ENCODE peak calls at places on chromosome 11, in nine cellular contexts. C is fibroblast of lung; B is AG04450; X is Panc1; D is left ventricle myocardium inferior; V is CD4-positive, alpha-beta T cell; W is ovary; H is body of pancreas; K is IMR-90. Z is an unnamed sample. For H3K27me3, the result is how much of the 10 kb centered on the place peaks cover.

GRCh38 chr11:35144103-35144741 is 5.3 kb downstream of the CD44 start:
- DNase-seq in W (no peak), X (no peak), V (peak), B (peak), K (peak), H (no peak), C (peak), D (no peak), Z (no peak)

GRCh38 chr11:69382131-69383128 is 88.5 kb downstream of the MYEOV start:
- DNase-seq in C (peak), X (no peak), W (no peak), K (no peak), V (no peak), B (no peak), H (no peak), D (peak), Z (peak)

GRCh38 chr11:119210035-119210434 is 3.9 kb downstream of the CBL start:
- DNase-seq in K (no peak), D (no peak), X (no peak), H (no peak), W (no peak), V (no peak), C (no peak), B (no peak), Z (no peak)

GRCh38 chr11:7353100-7353499 is 101.4 kb downstream of the SYT9 start:
- DNase-seq in C (no peak), K (no peak), W (no peak), V (no peak), D (no peak), H (no peak), X (peak), B (no peak), Z (no peak)

GRCh38 chr11:96094156-96094555 is 170.2 kb upstream of the MTMR2 start:
- DNase-seq in D (no peak), K (no peak), C (no peak), V (no peak), H (no peak), W (no peak), X (no peak), B (no peak), Z (no peak)

GRCh38 chr11:76823481-76824028 is 37.2 kb upstream of the ACER3 start:
- DNase-seq in K (peak), X (peak), B (no peak), C (no peak), W (no peak), V (no peak), H (no peak), D (no peak), Z (no peak)

GRCh38 chr11:94581926-94582325 is 14.8 kb downstream of the PIWIL4 start:
- DNase-seq in C (no peak), D (no peak), W (no peak), K (no peak), X (no peak), V (no peak), B (no peak), H (no peak), Z (no peak)

GRCh38 chr11:85406316-85406715 is 220.8 kb downstream of the DLG2 start:
- DNase-seq in C (no peak), K (no peak), B (no peak), W (no peak), V (no peak), X (no peak), D (no peak), H (no peak), Z (no peak)

GRCh38 chr11:69934861-69935494 is 115.8 kb upstream of the FGF3 start:
- DNase-seq in K (peak), W (no peak), H (peak), V (no peak), C (no peak), D (peak), X (no peak), B (no peak), Z (no peak)

GRCh38 chr11:61061081-61061826 is 41.0 kb upstream of the CD5 start:
- DNase-seq in C (peak), H (no peak), K (no peak), B (no peak), V (peak), D (no peak), W (no peak), X (no peak), Z (no peak)

GRCh38 chr11:35166369-35167360 is 27.7 kb downstream of the CD44 start:
- DNase-seq in D (no peak), V (peak), H (no peak), W (no peak), B (no peak), X (no peak), C (peak), K (peak), Z (no peak)

GRCh38 chr11:85658180-85658579 is 6.7 kb downstream of the CREBZF start:
- DNase-seq in C (no peak), K (no peak), X (no peak), D (no peak), B (no peak), W (no peak), H (no peak), V (no peak), Z (no peak)

GRCh38 chr11:637333-637592 is 194 bp downstream of the DRD4 start:
- DNase-seq in B (no peak), D (no peak), X (no peak), V (no peak), C (no peak), H (no peak), K (no peak), W (no peak), Z (no peak)

GRCh38 chr11:86101941-86102407 is 33.1 kb upstream of the PICALM start:
- DNase-seq in D (no peak), W (no peak), H (no peak), V (no peak), C (no peak), X (peak), B (no peak), K (peak), Z (no peak)

GRCh38 chr11:34250732-34251639 is 106.8 kb downstream of the ABTB2 start:
- DNase-seq in H (no peak), V (peak), W (no peak), D (peak), K (peak), X (peak), B (no peak), C (peak), Z (peak)

GRCh38 chr11:80846442-80846841 is 1405.6 kb upstream of the TENM4 start:
- DNase-seq in K (no peak), C (no peak), X (no peak), B (no peak), H (no peak), D (no peak), W (no peak), V (no peak), Z (no peak)

GRCh38 chr11:57124912-57125311 is 56.8 kb upstream of the LRRC55 start:
- DNase-seq in C (no peak), W (no peak), D (no peak), X (no peak), B (no peak), K (no peak), V (no peak), H (no peak), Z (no peak)

GRCh38 chr11:119531623-119532022 is 108.7 kb upstream of the THY1 start:
- DNase-seq in K (no peak), X (no peak), D (no peak), W (no peak), H (no peak), B (no peak), C (no peak), V (no peak), Z (no peak)

GRCh38 chr11:116891746-116892145 is 54.3 kb upstream of the APOA1 start:
- DNase-seq in H (no peak), D (no peak), W (no peak), V (no peak), C (peak), K (no peak), X (no peak), B (no peak), Z (no peak)

GRCh38 chr11:2525166-2525861 is 80.5 kb downstream of the KCNQ1 start:
- DNase-seq in K (no peak), B (no peak), V (no peak), W (peak), X (no peak), H (peak), C (no peak), D (peak), Z (peak)

GRCh38 chr11:117096140-117096972 is 1.9 kb downstream of the SIK3 start:
- DNase-seq in X (no peak), K (no peak), D (no peak), V (peak), B (no peak), H (no peak), C (peak), W (peak), Z (no peak)

GRCh38 chr11:36617543-36617942 is 19.5 kb upstream of the RAG2 start:
- DNase-seq in W (no peak), K (no peak), V (no peak), X (no peak), H (no peak), C (no peak), B (no peak), D (no peak), Z (no peak)

DNA sequence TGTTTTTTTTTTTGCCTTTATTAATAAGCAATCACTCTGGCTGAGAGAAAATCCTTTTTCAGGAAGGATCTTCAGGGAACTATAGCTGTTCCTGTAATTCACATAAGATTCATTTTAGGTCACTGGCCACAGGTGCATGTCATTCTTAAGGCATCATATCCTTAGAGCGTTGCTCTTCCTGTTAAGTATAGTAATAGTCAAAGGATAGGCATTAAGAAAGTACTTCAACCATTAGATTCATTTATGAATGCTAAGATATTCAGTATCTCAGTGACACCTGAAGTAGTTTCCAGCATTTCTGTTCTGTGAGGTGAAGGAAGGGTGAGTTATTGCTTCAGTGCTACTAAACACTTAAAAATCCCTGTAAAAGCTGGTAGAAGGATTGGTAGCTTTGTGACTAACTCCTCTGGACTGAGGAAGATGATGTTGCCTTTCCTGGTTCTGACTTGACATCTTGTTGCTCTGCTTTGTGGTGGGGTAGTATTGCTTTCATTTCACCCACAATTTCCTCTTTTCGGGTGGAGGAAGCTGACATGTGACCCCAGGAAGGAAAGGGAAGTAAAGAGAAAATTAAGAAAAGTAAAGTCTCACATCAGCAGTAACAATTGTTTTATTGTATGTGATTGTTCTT is 34.7 kb downstream of the RNF169 start:
- DNase-seq in W (no peak), X (no peak), C (peak), D (no peak), H (no peak), B (no peak), K (peak), V (peak), Z (no peak)
- H3K27ac ChIP-seq in W (no peak), X (peak), C (peak), D (peak), H (no peak), B (no peak), K (no peak), V (no peak), Z (peak)

GRCh38 chr11:45684440-45684839 is 19.0 kb upstream of the CHST1 start:
- DNase-seq in B (no peak), D (no peak), C (no peak), V (no peak), K (no peak), X (no peak), W (no peak), H (no peak), Z (no peak)

GRCh38 chr11:45692808-45693453 is 27.5 kb upstream of the CHST1 start:
- DNase-seq in B (no peak), C (no peak), D (no peak), V (no peak), W (no peak), X (no peak), K (no peak), H (no peak), Z (no peak)

GRCh38 chr11:45687836-45688235 is 22.4 kb upstream of the CHST1 start:
- DNase-seq in C (no peak), X (no peak), V (no peak), H (no peak), D (no peak), W (no peak), B (no peak), K (no peak), Z (no peak)

GRCh38 chr11:45685976-45686375 is 20.6 kb upstream of the CHST1 start:
- DNase-seq in H (no peak), K (no peak), D (no peak), C (no peak), W (no peak), B (no peak), V (no peak), X (no peak), Z (no peak)

GRCh38 chr11:45688472-45689033 is 23.1 kb upstream of the CHST1 start:
- DNase-seq in K (no peak), V (no peak), W (no peak), D (no peak), B (no peak), X (no peak), C (no peak), H (no peak), Z (no peak)
- H3K27me3 ChIP-seq in K (under half), V (under half), W (under half), D (under half), B (under half), X (under half), C (under half), H (under half), Z (under half)

GRCh38 chr11:65890324-65891179 is at the start of gene CCDC85B:
- DNase-seq in B (peak), H (peak), W (peak), K (peak), X (no peak), D (peak), V (peak), C (peak), Z (peak)
- H3K27ac ChIP-seq in B (peak), H (peak), W (peak), K (peak), X (peak), D (peak), V (peak), C (peak), Z (peak)

GRCh38 chr11:64064374-64065140 is 28.8 kb downstream of the FLRT1 start:
- DNase-seq in B (no peak), X (no peak), D (no peak), C (no peak), H (no peak), V (no peak), W (no peak), K (no peak), Z (peak)

GRCh38 chr11:64063741-64064140 is 28.0 kb downstream of the FLRT1 start:
- DNase-seq in V (no peak), B (no peak), D (no peak), H (no peak), X (no peak), K (no peak), C (no peak), W (no peak), Z (no peak)

GRCh38 chr11:64065712-64066111 is 30.0 kb downstream of the FLRT1 start:
- DNase-seq in X (no peak), K (no peak), C (no peak), H (no peak), D (no peak), V (no peak), B (no peak), W (no peak), Z (no peak)

GRCh38 chr11:64067257-64067993 is 31.7 kb downstream of the FLRT1 start:
- DNase-seq in V (no peak), H (no peak), W (no peak), K (no peak), X (no peak), B (no peak), D (no peak), C (no peak), Z (no peak)

GRCh38 chr11:64065141-64065465 is 29.4 kb downstream of the FLRT1 start:
- DNase-seq in C (no peak), K (no peak), D (no peak), B (no peak), W (no peak), X (no peak), V (no peak), H (no peak), Z (no peak)
- H3K27me3 ChIP-seq in C (under half), K (under half), D (under half), B (under half), W (under half), X (under half), V (under half), H (under half), Z (under half)

GRCh38 chr11:68371176-68372041 is 59.0 kb downstream of the LRP5 start:
- DNase-seq in K (no peak), X (no peak), C (no peak), V (no peak), W (no peak), B (no peak), H (no peak), D (peak), Z (peak)
- H3K27ac ChIP-seq in K (no peak), X (peak), C (no peak), V (no peak), W (no peak), B (no peak), H (no peak), D (peak), Z (peak)

GRCh38 chr11:71256080-71256479 is 3.7 kb upstream of the SHANK2 start:
- DNase-seq in W (no peak), K (no peak), H (no peak), V (no peak), C (no peak), B (no peak), X (no peak), D (no peak), Z (no peak)

GRCh38 chr11:71253794-71254193 is 1.4 kb upstream of the SHANK2 start:
- DNase-seq in C (no peak), X (no peak), K (no peak), D (no peak), H (no peak), B (no peak), W (no peak), V (no peak), Z (no peak)

GRCh38 chr11:71252782-71253730 is 679 bp upstream of the SHANK2 start:
- DNase-seq in H (peak), C (peak), V (no peak), K (peak), B (no peak), W (no peak), D (no peak), X (no peak), Z (no peak)

GRCh38 chr11:71252434-71252781 is at the start of gene SHANK2:
- DNase-seq in W (no peak), B (no peak), K (no peak), X (no peak), C (no peak), D (no peak), V (no peak), H (peak), Z (no peak)

GRCh38 chr11:71255323-71255722 is 2.9 kb upstream of the SHANK2 start:
- DNase-seq in V (no peak), H (peak), X (no peak), D (no peak), K (no peak), B (no peak), W (no peak), C (no peak), Z (no peak)
- H3K27me3 ChIP-seq in V (under half), H (under half), X (under half), D (half or more), K (under half), B (under half), W (under half), C (under half), Z (under half)

DNA sequence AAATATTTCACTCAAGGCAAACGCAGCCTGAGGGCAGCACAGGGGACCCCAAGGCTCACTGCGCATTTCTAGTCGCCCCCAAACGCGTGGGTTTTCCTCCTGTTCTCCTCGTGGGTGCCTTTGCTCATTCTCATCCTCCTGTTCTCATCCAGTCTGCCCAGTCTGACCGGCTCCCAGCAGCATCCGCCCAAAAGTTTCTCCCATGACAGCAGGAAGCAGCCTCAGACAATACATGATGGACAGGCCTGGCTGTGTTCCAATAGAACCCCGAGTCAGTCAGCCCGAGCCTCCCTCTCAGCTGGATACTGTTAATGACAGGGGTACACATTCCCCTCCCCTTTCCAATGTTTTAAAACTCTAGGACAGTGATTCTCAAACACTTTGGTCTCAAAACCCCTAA is 22.5 kb upstream of the KRTAP5-7 start:
- DNase-seq in W (no peak), V (no peak), C (no peak), B (no peak), X (no peak), K (no peak), D (no peak), H (no peak), Z (no peak)
- H3K27ac ChIP-seq in W (no peak), V (no peak), C (no peak), B (no peak), X (no peak), K (no peak), D (no peak), H (no peak), Z (no peak)